ENCODE peak calls at places on chromosomes 4 and X, in eight cellular contexts. T is stomach; F is kidney epithelial cell; M is SJSA1; P is activated T-cell treated with anti-CD3 and anti-CD28 coated beads, Interleukin-2, amount 50 U/mL, for 4 hours; B is Calu3; D is hepatic stellate cell; J is breast epithelium. Q is an unnamed sample.

GRCh38 chrX:29431895-29432294 is 783.5 kb upstream of the MAGEB2 start:
- DNase-seq in P (no peak), D (no peak), J (no peak), M (no peak), T (no peak), F (no peak), B (no peak), Q (no peak)

GRCh38 chrX:119218198-119218597 is 17.9 kb upstream of the PGRMC1 start:
- DNase-seq in T (no peak), M (no peak), P (no peak), D (peak), B (no peak), F (no peak), J (no peak), Q (no peak)

GRCh38 chr4:1601852-1602525 is 82.1 kb downstream of the FAM53A start:
- DNase-seq in M (no peak), D (no peak), P (no peak), T (no peak), B (no peak), J (no peak), F (no peak), Q (no peak)

GRCh38 chrX:104343408-104344129 is 88.8 kb upstream of the ESX1 start:
- DNase-seq in F (peak), D (peak), J (no peak), M (peak), B (peak), T (peak), P (no peak), Q (peak)

GRCh38 chrX:109049416-109049815 is 313.1 kb upstream of the IRS4 start:
- DNase-seq in P (no peak), J (no peak), B (no peak), M (no peak), T (no peak), F (no peak), D (no peak), Q (no peak)

GRCh38 chrX:111728096-111728495 is 47.1 kb downstream of the ALG13 start:
- DNase-seq in P (no peak), J (no peak), D (no peak), F (peak), B (no peak), M (no peak), T (no peak), Q (no peak)

GRCh38 chr4:2761035-2761923 is 5.1 kb upstream of the TNIP2 start:
- DNase-seq in F (no peak), T (peak), B (peak), P (no peak), J (peak), D (no peak), M (no peak), Q (peak)

GRCh38 chr4:24669751-24670150 is 85.4 kb upstream of the DHX15 start:
- DNase-seq in B (no peak), P (no peak), F (no peak), D (no peak), J (no peak), T (no peak), M (no peak), Q (no peak)

GRCh38 chrX:39767446-39767845 is 330.3 kb downstream of the BCOR start:
- DNase-seq in J (no peak), M (no peak), F (no peak), P (no peak), D (no peak), T (no peak), B (no peak), Q (no peak)

GRCh38 chr4:87066403-87067119 is 131.8 kb downstream of the AFF1 start:
- DNase-seq in B (no peak), P (no peak), J (no peak), T (no peak), M (no peak), D (no peak), F (no peak), Q (no peak)

GRCh38 chrX:29687687-29688086 is 527.7 kb upstream of the MAGEB2 start:
- DNase-seq in B (no peak), F (no peak), T (no peak), D (peak), P (no peak), M (no peak), J (no peak), Q (no peak)

GRCh38 chr4:21893136-21893535 is 55.4 kb downstream of the KCNIP4 start:
- DNase-seq in D (no peak), B (no peak), M (no peak), F (no peak), P (no peak), J (no peak), T (no peak), Q (no peak)

GRCh38 chr4:105896984-105897760 is 1.9 kb downstream of the NPNT start:
- DNase-seq in B (no peak), J (no peak), M (no peak), T (no peak), P (no peak), F (no peak), D (no peak), Q (no peak)

GRCh38 chr4:177375971-177376370 is 66.3 kb downstream of the AGA start:
- DNase-seq in B (no peak), T (no peak), J (no peak), D (no peak), P (no peak), F (no peak), M (no peak), Q (no peak)

GRCh38 chr4:102230194-102230593 is 115.1 kb downstream of the SLC39A8 start:
- DNase-seq in B (no peak), D (no peak), T (no peak), M (no peak), F (no peak), J (no peak), P (no peak), Q (no peak)

GRCh38 chr4:15778191-15778741 is at the start of gene CD38:
- DNase-seq in P (no peak), B (peak), M (no peak), D (peak), J (no peak), T (no peak), F (no peak), Q (no peak)

GRCh38 chr4:173001571-173001970 is 167.0 kb upstream of the GALNT7 start:
- DNase-seq in T (no peak), B (no peak), M (no peak), F (no peak), D (no peak), P (no peak), J (no peak), Q (no peak)

GRCh38 chr4:7217453-7218310 is 25.3 kb downstream of the SORCS2 start:
- DNase-seq in B (peak), P (no peak), T (peak), F (no peak), M (no peak), D (no peak), J (no peak), Q (no peak)

GRCh38 chr4:25180524-25181131 is 20.4 kb upstream of the SEPSECS start:
- DNase-seq in T (peak), P (peak), J (no peak), B (peak), F (no peak), D (no peak), M (no peak), Q (peak)

GRCh38 chr4:67871867-67872266 is 11.9 kb downstream of the TMPRSS11D start:
- DNase-seq in F (peak), M (no peak), T (no peak), B (no peak), P (no peak), D (peak), J (no peak), Q (no peak)

GRCh38 chrX:150032742-150033141 is 94.5 kb upstream of the EOLA2 start:
- DNase-seq in D (peak), M (peak), P (no peak), J (no peak), T (no peak), F (no peak), B (peak), Q (no peak)

GRCh38 chrX:47245156-47245555 is 12.3 kb downstream of the USP11 start:
- DNase-seq in F (no peak), J (no peak), T (no peak), P (no peak), M (no peak), B (no peak), D (no peak), Q (no peak)

GRCh38 chr4:7187297-7187592 is 5.1 kb upstream of the SORCS2 start:
- DNase-seq in M (no peak), D (no peak), J (peak), P (no peak), B (no peak), T (no peak), F (no peak), Q (no peak)

GRCh38 chr4:81807927-81808672 is 336.4 kb upstream of the RASGEF1B start:
- DNase-seq in D (no peak), P (no peak), J (no peak), B (no peak), T (peak), M (no peak), F (no peak), Q (no peak)

GRCh38 chrX:88366314-88366713 is 380.7 kb upstream of the CPXCR1 start:
- DNase-seq in T (no peak), B (no peak), J (no peak), D (no peak), P (no peak), M (no peak), F (no peak), Q (no peak)